ENCODE peak calls at places on chromosomes 2 and 18, in eight cellular contexts. One of them, this sample, is unnamed.

GRCh38 chr2:124001681-124002080 is 23.4 kb upstream of the CNTNAP5 start:
- DNase-seq in CD4-positive, alpha-beta T cell: no peak
- DNase-seq in cardiac muscle cell: no peak
- DNase-seq in A549: no peak
- DNase-seq in cerebellar cortex: no peak
- DNase-seq in astrocyte of the spinal cord: no peak
- DNase-seq in GOT3: no peak
- DNase-seq in fibroblast of the conjunctiva: no peak
- DNase-seq in this sample: no peak

GRCh38 chr2:47028846-47029560 is 113.4 kb upstream of the MCFD2 start:
- DNase-seq in cardiac muscle cell: no peak
- DNase-seq in A549: no peak
- DNase-seq in CD4-positive, alpha-beta T cell: no peak
- DNase-seq in cerebellar cortex: no peak
- DNase-seq in astrocyte of the spinal cord: no peak
- DNase-seq in GOT3: no peak
- DNase-seq in fibroblast of the conjunctiva: no peak
- DNase-seq in this sample: no peak

GRCh38 chr2:150410809-150411208 is 76.7 kb downstream of the RND3 start:
- DNase-seq in cardiac muscle cell: peak
- DNase-seq in A549: no peak
- DNase-seq in CD4-positive, alpha-beta T cell: no peak
- DNase-seq in cerebellar cortex: peak
- DNase-seq in fibroblast of the conjunctiva: no peak
- DNase-seq in GOT3: no peak
- DNase-seq in astrocyte of the spinal cord: peak
- DNase-seq in this sample: no peak

GRCh38 chr2:205461678-205462665 is 220.3 kb upstream of the NRP2 start:
- DNase-seq in cardiac muscle cell: no peak
- DNase-seq in cerebellar cortex: no peak
- DNase-seq in GOT3: no peak
- DNase-seq in fibroblast of the conjunctiva: no peak
- DNase-seq in A549: no peak
- DNase-seq in CD4-positive, alpha-beta T cell: no peak
- DNase-seq in astrocyte of the spinal cord: no peak
- DNase-seq in this sample: no peak

GRCh38 chr2:67752964-67753363 is 309.8 kb downstream of the C1D start:
- DNase-seq in cardiac muscle cell: peak
- DNase-seq in A549: no peak
- DNase-seq in fibroblast of the conjunctiva: no peak
- DNase-seq in GOT3: no peak
- DNase-seq in cerebellar cortex: no peak
- DNase-seq in CD4-positive, alpha-beta T cell: no peak
- DNase-seq in astrocyte of the spinal cord: peak
- DNase-seq in this sample: no peak

GRCh38 chr2:15963977-15964670 is 23.8 kb downstream of the MYCN start:
- DNase-seq in GOT3: no peak
- DNase-seq in astrocyte of the spinal cord: no peak
- DNase-seq in A549: no peak
- DNase-seq in cardiac muscle cell: no peak
- DNase-seq in cerebellar cortex: no peak
- DNase-seq in fibroblast of the conjunctiva: no peak
- DNase-seq in CD4-positive, alpha-beta T cell: no peak
- DNase-seq in this sample: no peak

GRCh38 chr2:139369423-139370409 is 589.5 kb upstream of the NXPH2 start:
- DNase-seq in fibroblast of the conjunctiva: no peak
- DNase-seq in GOT3: no peak
- DNase-seq in A549: no peak
- DNase-seq in CD4-positive, alpha-beta T cell: no peak
- DNase-seq in cardiac muscle cell: no peak
- DNase-seq in astrocyte of the spinal cord: no peak
- DNase-seq in cerebellar cortex: no peak
- DNase-seq in this sample: no peak

GRCh38 chr2:167237478-167237877 is 349.2 kb downstream of the XIRP2 start:
- DNase-seq in cardiac muscle cell: no peak
- DNase-seq in fibroblast of the conjunctiva: no peak
- DNase-seq in astrocyte of the spinal cord: no peak
- DNase-seq in GOT3: no peak
- DNase-seq in cerebellar cortex: no peak
- DNase-seq in A549: no peak
- DNase-seq in CD4-positive, alpha-beta T cell: no peak
- DNase-seq in this sample: no peak

GRCh38 chr18:77377813-77378212 is 128.2 kb downstream of the GALR1 start:
- DNase-seq in CD4-positive, alpha-beta T cell: no peak
- DNase-seq in fibroblast of the conjunctiva: no peak
- DNase-seq in cardiac muscle cell: no peak
- DNase-seq in GOT3: no peak
- DNase-seq in cerebellar cortex: no peak
- DNase-seq in A549: no peak
- DNase-seq in astrocyte of the spinal cord: no peak
- DNase-seq in this sample: no peak

GRCh38 chr2:9638532-9638931 is 7.7 kb upstream of the YWHAQ start:
- DNase-seq in cerebellar cortex: no peak
- DNase-seq in A549: peak
- DNase-seq in cardiac muscle cell: peak
- DNase-seq in astrocyte of the spinal cord: peak
- DNase-seq in GOT3: peak
- DNase-seq in CD4-positive, alpha-beta T cell: no peak
- DNase-seq in fibroblast of the conjunctiva: peak
- DNase-seq in this sample: peak

GRCh38 chr2:79982445-79982844 is 322.1 kb downstream of the LRRTM1 start:
- DNase-seq in CD4-positive, alpha-beta T cell: no peak
- DNase-seq in fibroblast of the conjunctiva: no peak
- DNase-seq in astrocyte of the spinal cord: no peak
- DNase-seq in GOT3: no peak
- DNase-seq in A549: no peak
- DNase-seq in cardiac muscle cell: no peak
- DNase-seq in cerebellar cortex: peak
- DNase-seq in this sample: no peak

GRCh38 chr18:74255022-74255658 is 36.6 kb downstream of the CYB5A start:
- DNase-seq in CD4-positive, alpha-beta T cell: no peak
- DNase-seq in cerebellar cortex: peak
- DNase-seq in cardiac muscle cell: peak
- DNase-seq in fibroblast of the conjunctiva: no peak
- DNase-seq in A549: no peak
- DNase-seq in GOT3: no peak
- DNase-seq in astrocyte of the spinal cord: peak
- DNase-seq in this sample: no peak

GRCh38 chr2:43648979-43649701 is 12.1 kb downstream of the PLEKHH2 start:
- DNase-seq in GOT3: no peak
- DNase-seq in cardiac muscle cell: peak
- DNase-seq in fibroblast of the conjunctiva: no peak
- DNase-seq in astrocyte of the spinal cord: no peak
- DNase-seq in CD4-positive, alpha-beta T cell: no peak
- DNase-seq in cerebellar cortex: no peak
- DNase-seq in A549: no peak
- DNase-seq in this sample: no peak

GRCh38 chr18:31149351-31149750 is 13.3 kb downstream of the DSC1 start:
- DNase-seq in cardiac muscle cell: no peak
- DNase-seq in cerebellar cortex: no peak
- DNase-seq in GOT3: no peak
- DNase-seq in A549: no peak
- DNase-seq in CD4-positive, alpha-beta T cell: no peak
- DNase-seq in fibroblast of the conjunctiva: no peak
- DNase-seq in astrocyte of the spinal cord: no peak
- DNase-seq in this sample: no peak

GRCh38 chr2:238169021-238169707 is 10.4 kb downstream of the ERFE start:
- DNase-seq in astrocyte of the spinal cord: peak
- DNase-seq in A549: peak
- DNase-seq in cerebellar cortex: no peak
- DNase-seq in cardiac muscle cell: peak
- DNase-seq in GOT3: peak
- DNase-seq in fibroblast of the conjunctiva: peak
- DNase-seq in CD4-positive, alpha-beta T cell: no peak
- DNase-seq in this sample: no peak

GRCh38 chr2:147567131-147567530 is 277.7 kb upstream of the ACVR2A start:
- DNase-seq in GOT3: no peak
- DNase-seq in cerebellar cortex: no peak
- DNase-seq in cardiac muscle cell: peak
- DNase-seq in astrocyte of the spinal cord: no peak
- DNase-seq in fibroblast of the conjunctiva: no peak
- DNase-seq in A549: no peak
- DNase-seq in CD4-positive, alpha-beta T cell: no peak
- DNase-seq in this sample: no peak

GRCh38 chr2:151043484-151043883 is 218.2 kb downstream of the RBM43 start:
- DNase-seq in astrocyte of the spinal cord: peak
- DNase-seq in GOT3: no peak
- DNase-seq in fibroblast of the conjunctiva: no peak
- DNase-seq in cerebellar cortex: no peak
- DNase-seq in A549: no peak
- DNase-seq in cardiac muscle cell: peak
- DNase-seq in CD4-positive, alpha-beta T cell: no peak
- DNase-seq in this sample: peak

GRCh38 chr2:216343221-216343985 is 28.9 kb downstream of the MARCHF4 start:
- DNase-seq in cardiac muscle cell: peak
- DNase-seq in cerebellar cortex: no peak
- DNase-seq in fibroblast of the conjunctiva: no peak
- DNase-seq in GOT3: no peak
- DNase-seq in A549: no peak
- DNase-seq in CD4-positive, alpha-beta T cell: no peak
- DNase-seq in astrocyte of the spinal cord: peak
- DNase-seq in this sample: no peak

GRCh38 chr18:23967321-23968089 is 47.0 kb upstream of the TTC39C start:
- DNase-seq in cerebellar cortex: no peak
- DNase-seq in GOT3: no peak
- DNase-seq in A549: no peak
- DNase-seq in cardiac muscle cell: no peak
- DNase-seq in astrocyte of the spinal cord: no peak
- DNase-seq in CD4-positive, alpha-beta T cell: no peak
- DNase-seq in fibroblast of the conjunctiva: no peak
- DNase-seq in this sample: no peak

GRCh38 chr18:76619342-76620315 is 124.6 kb upstream of the ZNF516 start:
- DNase-seq in astrocyte of the spinal cord: peak
- DNase-seq in GOT3: no peak
- DNase-seq in cardiac muscle cell: peak
- DNase-seq in CD4-positive, alpha-beta T cell: no peak
- DNase-seq in cerebellar cortex: no peak
- DNase-seq in A549: no peak
- DNase-seq in fibroblast of the conjunctiva: no peak
- DNase-seq in this sample: no peak

GRCh38 chr18:58528011-58528367 is 100.9 kb downstream of the ALPK2 start:
- DNase-seq in fibroblast of the conjunctiva: peak
- DNase-seq in GOT3: no peak
- DNase-seq in astrocyte of the spinal cord: no peak
- DNase-seq in A549: no peak
- DNase-seq in CD4-positive, alpha-beta T cell: no peak
- DNase-seq in cerebellar cortex: no peak
- DNase-seq in cardiac muscle cell: peak
- DNase-seq in this sample: no peak

GRCh38 chr18:44824884-44825283 is 144.2 kb downstream of the SETBP1 start:
- DNase-seq in astrocyte of the spinal cord: no peak
- DNase-seq in A549: no peak
- DNase-seq in cerebellar cortex: no peak
- DNase-seq in cardiac muscle cell: no peak
- DNase-seq in fibroblast of the conjunctiva: no peak
- DNase-seq in CD4-positive, alpha-beta T cell: no peak
- DNase-seq in GOT3: no peak
- DNase-seq in this sample: no peak

GRCh38 chr18:54742120-54742519 is 86.2 kb upstream of the RAB27B start:
- DNase-seq in GOT3: no peak
- DNase-seq in cardiac muscle cell: peak
- DNase-seq in cerebellar cortex: no peak
- DNase-seq in astrocyte of the spinal cord: no peak
- DNase-seq in fibroblast of the conjunctiva: no peak
- DNase-seq in A549: no peak
- DNase-seq in CD4-positive, alpha-beta T cell: no peak
- DNase-seq in this sample: no peak

GRCh38 chr18:3872651-3873050 is 422.7 kb downstream of the TGIF1 start:
- DNase-seq in CD4-positive, alpha-beta T cell: no peak
- DNase-seq in cerebellar cortex: peak
- DNase-seq in astrocyte of the spinal cord: no peak
- DNase-seq in cardiac muscle cell: no peak
- DNase-seq in GOT3: no peak
- DNase-seq in A549: no peak
- DNase-seq in fibroblast of the conjunctiva: no peak
- DNase-seq in this sample: no peak

GRCh38 chr18:47968721-47969120 is 38.3 kb upstream of the SMAD2 start:
- DNase-seq in CD4-positive, alpha-beta T cell: no peak
- DNase-seq in fibroblast of the conjunctiva: no peak
- DNase-seq in GOT3: no peak
- DNase-seq in A549: peak
- DNase-seq in cerebellar cortex: no peak
- DNase-seq in astrocyte of the spinal cord: peak
- DNase-seq in cardiac muscle cell: peak
- DNase-seq in this sample: no peak

GRCh38 chr18:68769423-68769822 is 28.5 kb upstream of the CCDC102B start:
- DNase-seq in astrocyte of the spinal cord: no peak
- DNase-seq in A549: no peak
- DNase-seq in cerebellar cortex: no peak
- DNase-seq in CD4-positive, alpha-beta T cell: no peak
- DNase-seq in GOT3: no peak
- DNase-seq in fibroblast of the conjunctiva: peak
- DNase-seq in cardiac muscle cell: peak
- DNase-seq in this sample: no peak

GRCh38 chr18:13587937-13588336 is 138.4 kb downstream of the FAM210A start:
- DNase-seq in cardiac muscle cell: no peak
- DNase-seq in astrocyte of the spinal cord: no peak
- DNase-seq in fibroblast of the conjunctiva: no peak
- DNase-seq in A549: no peak
- DNase-seq in CD4-positive, alpha-beta T cell: no peak
- DNase-seq in GOT3: no peak
- DNase-seq in cerebellar cortex: no peak
- DNase-seq in this sample: no peak